ENCODE peak calls at places on chromosomes 11 and 22, in eight cellular contexts. L, Y, O, M, X, G, Z and B are unnamed samples.

GRCh38 chr11:17473071-17473744 is 3.4 kb downstream of the ABCC8 start:
- DNase-seq in L (peak), O (no peak), G (no peak), Y (peak), Z (no peak), X (no peak), M (no peak), B (no peak)

GRCh38 chr11:1422481-1422880 is 32.7 kb downstream of the BRSK2 start:
- DNase-seq in L (no peak), X (no peak), Z (no peak), G (peak), Y (peak), M (no peak), O (no peak), B (no peak)

GRCh38 chr22:38316340-38317236 is 645 bp downstream of the CSNK1E start:
- DNase-seq in X (no peak), L (no peak), Z (peak), G (peak), M (peak), Y (peak), O (no peak), B (peak)

GRCh38 chr22:48850658-48851287 is 976.9 kb downstream of the BRD1 start:
- DNase-seq in G (no peak), M (no peak), L (no peak), X (no peak), Y (no peak), O (no peak), Z (no peak), B (no peak)

GRCh38 chr22:49207008-49207775 is 620.5 kb downstream of the BRD1 start:
- DNase-seq in X (no peak), Z (no peak), G (no peak), O (no peak), Y (no peak), L (no peak), M (no peak), B (no peak)

GRCh38 chr11:19093976-19094375 is 23.0 kb upstream of the ZDHHC13 start:
- DNase-seq in M (no peak), L (no peak), Z (no peak), G (no peak), Y (no peak), O (no peak), X (no peak), B (no peak)

GRCh38 chr11:2579315-2580060 is 120.3 kb downstream of the KCNQ1OT1 start:
- DNase-seq in X (no peak), Y (no peak), M (no peak), G (peak), O (no peak), Z (no peak), L (no peak), B (no peak)

GRCh38 chr11:134271978-134272377 is 4.2 kb upstream of the GLB1L3 start:
- DNase-seq in L (no peak), O (no peak), Z (no peak), X (no peak), G (no peak), Y (no peak), M (no peak), B (no peak)

GRCh38 chr22:44389926-44390925 is 77.5 kb upstream of the SHISAL1 start:
- DNase-seq in X (no peak), G (no peak), O (no peak), M (no peak), Z (no peak), L (no peak), Y (no peak), B (no peak)

GRCh38 chr11:18145025-18145424 is 12.7 kb downstream of the MRGPRX3 start:
- DNase-seq in Y (no peak), M (no peak), X (no peak), Z (no peak), O (no peak), L (no peak), G (no peak), B (no peak)

GRCh38 chr22:19477321-19478085 is 1.5 kb downstream of the UFD1 start:
- DNase-seq in G (no peak), X (no peak), Y (no peak), M (no peak), L (no peak), Z (no peak), O (no peak), B (no peak)
- TF ChIP-seq POLR2AphosphoS5 in G (no peak), X (no peak), Y (no peak), M (no peak), L (no peak), Z (no peak), O (no peak), B (no peak)

GRCh38 chr11:83645561-83645960 is 359.4 kb upstream of the CCDC90B start:
- DNase-seq in Z (no peak), G (no peak), X (no peak), Y (no peak), M (no peak), O (no peak), L (no peak), B (no peak)
- TF ChIP-seq POLR2AphosphoS5 in Z (no peak), G (no peak), X (no peak), Y (no peak), M (no peak), O (no peak), L (no peak), B (no peak)

GRCh38 chr11:72833792-72834501 is 19.7 kb downstream of the ATG16L2 start:
- DNase-seq in Z (no peak), M (no peak), G (no peak), L (no peak), Y (no peak), X (no peak), O (no peak), B (no peak)

GRCh38 chr11:72832301-72833082 is 18.3 kb downstream of the ATG16L2 start:
- DNase-seq in M (no peak), G (no peak), L (no peak), Y (no peak), Z (no peak), X (no peak), O (no peak), B (no peak)

GRCh38 chr11:72833083-72833733 is 19.0 kb downstream of the ATG16L2 start:
- DNase-seq in M (no peak), G (no peak), Y (no peak), X (no peak), O (no peak), L (no peak), Z (no peak), B (no peak)

GRCh38 chr11:72836111-72836510 is 21.9 kb downstream of the ATG16L2 start:
- DNase-seq in Z (no peak), X (no peak), Y (no peak), L (no peak), G (no peak), O (no peak), M (no peak), B (no peak)

DNA sequence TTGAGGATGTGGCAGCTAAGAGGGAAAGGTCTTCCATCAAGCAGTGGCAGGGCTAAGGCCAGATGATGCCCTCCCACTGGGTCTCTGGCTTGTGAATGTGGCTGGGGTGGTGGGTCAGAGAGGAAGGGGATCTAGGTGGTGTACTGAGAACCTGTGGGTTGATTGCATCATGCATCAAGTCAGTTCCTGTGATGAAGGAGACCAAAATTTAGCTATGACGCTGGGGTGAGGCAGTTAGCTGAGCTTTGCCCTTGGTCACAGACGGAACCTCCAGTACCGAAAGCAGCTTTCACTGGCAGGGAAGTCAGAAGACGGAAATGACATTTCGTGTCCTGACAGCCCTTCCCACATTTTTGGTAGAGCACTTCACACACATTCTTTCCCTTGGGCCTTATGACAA is 20.7 kb downstream of the ATG16L2 start:
- DNase-seq in M (no peak), G (no peak), Y (no peak), L (no peak), Z (no peak), X (no peak), O (no peak), B (no peak)
- TF ChIP-seq POLR2AphosphoS5 in M (no peak), G (peak), Y (no peak), L (no peak), Z (no peak), X (no peak), O (no peak), B (peak)

GRCh38 chr11:70913715-70914231 is 338.6 kb downstream of the SHANK2 start:
- DNase-seq in Y (peak), X (no peak), O (no peak), G (peak), Z (no peak), L (no peak), M (peak), B (no peak)
- TF ChIP-seq POLR2AphosphoS5 in Y (no peak), X (no peak), O (peak), G (no peak), Z (no peak), L (no peak), M (no peak), B (no peak)

DNA sequence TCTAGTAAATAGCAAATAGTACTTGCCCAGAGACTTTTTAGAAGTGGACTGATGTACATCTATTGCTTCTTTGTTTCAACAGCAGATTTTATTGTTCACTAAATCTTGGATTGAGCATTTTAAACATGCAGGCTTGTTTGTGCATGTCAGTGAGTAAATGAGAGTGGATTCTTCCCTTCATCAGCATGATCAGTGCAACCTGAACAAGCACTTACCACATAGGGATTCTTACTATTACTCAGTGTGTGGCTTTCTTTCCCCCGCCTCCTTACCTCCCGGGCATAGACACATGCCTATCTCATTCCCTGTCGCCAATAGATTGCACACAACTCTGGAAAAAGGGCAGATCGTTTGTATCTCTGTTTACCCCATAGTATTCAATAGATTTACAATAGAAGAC is 197.5 kb downstream of the C11orf87 start:
- DNase-seq in Z (no peak), X (no peak), L (no peak), O (no peak), G (no peak), Y (no peak), M (no peak), B (no peak)
- TF ChIP-seq POLR2AphosphoS5 in Z (no peak), X (no peak), L (no peak), O (no peak), G (no peak), Y (no peak), M (no peak), B (no peak)